ENCODE peak calls at places on chromosomes 12 and 14, in five cellular contexts. One of them, this sample, is unnamed.

GRCh38 chr14:68363841-68364711 is 428.8 kb downstream of the ZFP36L1 start:
- DNase-seq in AG04450: no peak
- DNase-seq in heart right ventricle: peak
- DNase-seq in activated CD8-positive, alpha-beta T cell treated with anti-CD3 and anti-CD28 coated beads for 36 hours: no peak
- DNase-seq in NCI-H82: peak
- DNase-seq in this sample: peak

GRCh38 chr14:68627868-68628604 is 164.8 kb downstream of the ZFP36L1 start:
- DNase-seq in AG04450: no peak
- DNase-seq in heart right ventricle: no peak
- DNase-seq in activated CD8-positive, alpha-beta T cell treated with anti-CD3 and anti-CD28 coated beads for 36 hours: peak
- DNase-seq in NCI-H82: no peak
- DNase-seq in this sample: no peak

GRCh38 chr12:106304001-106304421 is 1.5 kb downstream of the TCP11L2 start:
- DNase-seq in AG04450: no peak
- DNase-seq in heart right ventricle: no peak
- DNase-seq in activated CD8-positive, alpha-beta T cell treated with anti-CD3 and anti-CD28 coated beads for 36 hours: peak
- DNase-seq in NCI-H82: peak
- DNase-seq in this sample: no peak

GRCh38 chr12:80551897-80552296 is 107.9 kb downstream of the PTPRQ start:
- DNase-seq in AG04450: peak
- DNase-seq in heart right ventricle: no peak
- DNase-seq in activated CD8-positive, alpha-beta T cell treated with anti-CD3 and anti-CD28 coated beads for 36 hours: no peak
- DNase-seq in NCI-H82: peak
- DNase-seq in this sample: no peak

GRCh38 chr14:65945333-65945732 is 532.8 kb downstream of the FUT8 start:
- DNase-seq in AG04450: no peak
- DNase-seq in heart right ventricle: no peak
- DNase-seq in activated CD8-positive, alpha-beta T cell treated with anti-CD3 and anti-CD28 coated beads for 36 hours: no peak
- DNase-seq in NCI-H82: no peak
- DNase-seq in this sample: no peak

GRCh38 chr12:46473634-46474201 is 101.1 kb upstream of the SLC38A2 start:
- DNase-seq in AG04450: peak
- DNase-seq in heart right ventricle: peak
- DNase-seq in activated CD8-positive, alpha-beta T cell treated with anti-CD3 and anti-CD28 coated beads for 36 hours: no peak
- DNase-seq in NCI-H82: peak
- DNase-seq in this sample: peak

GRCh38 chr14:89293349-89293916 is 123.6 kb downstream of the FOXN3 start:
- DNase-seq in AG04450: no peak
- DNase-seq in heart right ventricle: no peak
- DNase-seq in activated CD8-positive, alpha-beta T cell treated with anti-CD3 and anti-CD28 coated beads for 36 hours: no peak
- DNase-seq in NCI-H82: no peak
- DNase-seq in this sample: no peak

GRCh38 chr14:99479903-99480855 is 480 bp downstream of the SETD3 start:
- DNase-seq in AG04450: peak
- DNase-seq in heart right ventricle: peak
- DNase-seq in activated CD8-positive, alpha-beta T cell treated with anti-CD3 and anti-CD28 coated beads for 36 hours: peak
- DNase-seq in NCI-H82: peak
- DNase-seq in this sample: peak

GRCh38 chr12:49909826-49910225 is 6.1 kb upstream of the FAIM2 start:
- DNase-seq in AG04450: no peak
- DNase-seq in heart right ventricle: no peak
- DNase-seq in activated CD8-positive, alpha-beta T cell treated with anti-CD3 and anti-CD28 coated beads for 36 hours: peak
- DNase-seq in NCI-H82: no peak
- DNase-seq in this sample: no peak

GRCh38 chr12:84656705-84657104 is 255.9 kb downstream of the SLC6A15 start:
- DNase-seq in AG04450: no peak
- DNase-seq in heart right ventricle: no peak
- DNase-seq in activated CD8-positive, alpha-beta T cell treated with anti-CD3 and anti-CD28 coated beads for 36 hours: no peak
- DNase-seq in NCI-H82: no peak
- DNase-seq in this sample: no peak

GRCh38 chr12:121223283-121223946 is 13.5 kb downstream of the P2RX4 start:
- DNase-seq in AG04450: no peak
- DNase-seq in heart right ventricle: no peak
- DNase-seq in activated CD8-positive, alpha-beta T cell treated with anti-CD3 and anti-CD28 coated beads for 36 hours: peak
- DNase-seq in NCI-H82: peak
- DNase-seq in this sample: no peak

GRCh38 chr12:46439793-46440511 is 67.4 kb upstream of the SLC38A2 start:
- DNase-seq in AG04450: no peak
- DNase-seq in heart right ventricle: no peak
- DNase-seq in activated CD8-positive, alpha-beta T cell treated with anti-CD3 and anti-CD28 coated beads for 36 hours: no peak
- DNase-seq in NCI-H82: peak
- DNase-seq in this sample: no peak

GRCh38 chr12:10147714-10148403 is 17.9 kb upstream of the CLEC7A start:
- DNase-seq in AG04450: no peak
- DNase-seq in heart right ventricle: no peak
- DNase-seq in activated CD8-positive, alpha-beta T cell treated with anti-CD3 and anti-CD28 coated beads for 36 hours: no peak
- DNase-seq in NCI-H82: no peak
- DNase-seq in this sample: no peak

GRCh38 chr14:21382095-21382494 is 1.7 kb downstream of the SUPT16H start:
- DNase-seq in AG04450: no peak
- DNase-seq in heart right ventricle: no peak
- DNase-seq in activated CD8-positive, alpha-beta T cell treated with anti-CD3 and anti-CD28 coated beads for 36 hours: no peak
- DNase-seq in NCI-H82: no peak
- DNase-seq in this sample: no peak

GRCh38 chr12:69872804-69873203 is 47.8 kb downstream of the MYRFL start:
- DNase-seq in AG04450: no peak
- DNase-seq in heart right ventricle: no peak
- DNase-seq in activated CD8-positive, alpha-beta T cell treated with anti-CD3 and anti-CD28 coated beads for 36 hours: no peak
- DNase-seq in NCI-H82: no peak
- DNase-seq in this sample: no peak

GRCh38 chr14:105086833-105087307 is 21.6 kb upstream of the GPR132 start:
- DNase-seq in AG04450: no peak
- DNase-seq in heart right ventricle: peak
- DNase-seq in activated CD8-positive, alpha-beta T cell treated with anti-CD3 and anti-CD28 coated beads for 36 hours: peak
- DNase-seq in NCI-H82: peak
- DNase-seq in this sample: no peak

GRCh38 chr12:47021298-47021697 is 58.1 kb upstream of the PCED1B start:
- DNase-seq in AG04450: peak
- DNase-seq in heart right ventricle: peak
- DNase-seq in activated CD8-positive, alpha-beta T cell treated with anti-CD3 and anti-CD28 coated beads for 36 hours: peak
- DNase-seq in NCI-H82: peak
- DNase-seq in this sample: no peak

GRCh38 chr12:53219956-53220856 is 11.8 kb downstream of the RARG start:
- DNase-seq in AG04450: no peak
- DNase-seq in heart right ventricle: no peak
- DNase-seq in activated CD8-positive, alpha-beta T cell treated with anti-CD3 and anti-CD28 coated beads for 36 hours: peak
- DNase-seq in NCI-H82: peak
- DNase-seq in this sample: no peak

GRCh38 chr12:54017845-54018607 is 9.2 kb downstream of the HOXC8 start:
- DNase-seq in AG04450: no peak
- DNase-seq in heart right ventricle: peak
- DNase-seq in activated CD8-positive, alpha-beta T cell treated with anti-CD3 and anti-CD28 coated beads for 36 hours: peak
- DNase-seq in NCI-H82: peak
- DNase-seq in this sample: peak

GRCh38 chr14:56608682-56609081 is 29.1 kb downstream of the TMEM260 start:
- DNase-seq in AG04450: no peak
- DNase-seq in heart right ventricle: no peak
- DNase-seq in activated CD8-positive, alpha-beta T cell treated with anti-CD3 and anti-CD28 coated beads for 36 hours: no peak
- DNase-seq in NCI-H82: peak
- DNase-seq in this sample: no peak

GRCh38 chr12:2450553-2450952 is 344.2 kb upstream of the FKBP4 start:
- DNase-seq in AG04450: no peak
- DNase-seq in heart right ventricle: no peak
- DNase-seq in activated CD8-positive, alpha-beta T cell treated with anti-CD3 and anti-CD28 coated beads for 36 hours: no peak
- DNase-seq in NCI-H82: no peak
- DNase-seq in this sample: no peak

GRCh38 chr12:72511493-72511892 is 239.3 kb downstream of the TRHDE start:
- DNase-seq in AG04450: no peak
- DNase-seq in heart right ventricle: no peak
- DNase-seq in activated CD8-positive, alpha-beta T cell treated with anti-CD3 and anti-CD28 coated beads for 36 hours: no peak
- DNase-seq in NCI-H82: no peak
- DNase-seq in this sample: no peak

GRCh38 chr14:22541721-22542120 is 47.3 kb downstream of the DAD1 start:
- DNase-seq in AG04450: no peak
- DNase-seq in heart right ventricle: no peak
- DNase-seq in activated CD8-positive, alpha-beta T cell treated with anti-CD3 and anti-CD28 coated beads for 36 hours: no peak
- DNase-seq in NCI-H82: no peak
- DNase-seq in this sample: no peak

GRCh38 chr14:49865431-49865859 is 12.9 kb upstream of the NEMF start:
- DNase-seq in AG04450: no peak
- DNase-seq in heart right ventricle: peak
- DNase-seq in activated CD8-positive, alpha-beta T cell treated with anti-CD3 and anti-CD28 coated beads for 36 hours: peak
- DNase-seq in NCI-H82: peak
- DNase-seq in this sample: peak